ENCODE peak calls at places on chromosomes 5 and 9, in four cellular contexts. G is RWPE1, H is ovary, I is heart left ventricle. R is an unnamed sample.

GRCh38 chr9:70257991-70258691 is 637 bp upstream of the SMC5 start:
- DNase-seq in G (peak), H (peak), I (no peak), R (peak)

GRCh38 chr9:70561805-70562395 is 147.4 kb upstream of the KLF9 start:
- DNase-seq in G (no peak), H (no peak), I (no peak), R (no peak)

GRCh38 chr9:84397822-84398221 is 57.3 kb upstream of the SLC28A3 start:
- DNase-seq in G (peak), H (no peak), I (no peak), R (peak)

GRCh38 chr9:73151653-73152382 is at the start of gene ANXA1:
- DNase-seq in G (peak), H (no peak), I (no peak), R (peak)

GRCh38 chr5:74643160-74643562 is 2.6 kb upstream of the ENC1 start:
- DNase-seq in G (peak), H (no peak), I (peak), R (peak)

GRCh38 chr5:13328316-13328715 is 616.2 kb downstream of the DNAH5 start:
- DNase-seq in G (no peak), H (no peak), I (no peak), R (no peak)

GRCh38 chr5:177392765-177393164 is 7.7 kb downstream of the PFN3 start:
- DNase-seq in G (no peak), H (no peak), I (no peak), R (no peak)

GRCh38 chr9:81292056-81292805 is 397.1 kb downstream of the TLE1 start:
- DNase-seq in G (no peak), H (no peak), I (no peak), R (no peak)

GRCh38 chr5:135112008-135112670 is 78.1 kb upstream of the PITX1 start:
- DNase-seq in G (peak), H (no peak), I (no peak), R (no peak)

GRCh38 chr5:126508962-126509279 is 85.7 kb downstream of the GRAMD2B start:
- DNase-seq in G (no peak), H (no peak), I (no peak), R (no peak)

GRCh38 chr5:68272289-68272688 is 56.7 kb downstream of the PIK3R1 start:
- DNase-seq in G (no peak), H (no peak), I (no peak), R (no peak)

GRCh38 chr5:175821790-175822211 is 49.6 kb upstream of the CPLX2 start:
- DNase-seq in G (peak), H (no peak), I (no peak), R (peak)

GRCh38 chr5:178205010-178205748 is 846 bp downstream of the HNRNPAB start:
- DNase-seq in G (peak), H (peak), I (peak), R (peak)

GRCh38 chr5:38187532-38187931 is 70.8 kb upstream of the EGFLAM start:
- DNase-seq in G (no peak), H (no peak), I (no peak), R (no peak)

GRCh38 chr5:153496835-153497234 is 6.4 kb downstream of the GRIA1 start:
- DNase-seq in G (peak), H (no peak), I (no peak), R (peak)

GRCh38 chr5:175657593-175658271 is at the start of gene HRH2:
- DNase-seq in G (no peak), H (no peak), I (peak), R (no peak)

GRCh38 chr9:134268308-134268724 is 57.9 kb upstream of the RXRA start:
- DNase-seq in G (no peak), H (no peak), I (no peak), R (no peak)

GRCh38 chr5:123819818-123820217 is 307.8 kb downstream of the CSNK1G3 start:
- DNase-seq in G (no peak), H (no peak), I (no peak), R (peak)

GRCh38 chr5:170268884-170269283 is 28.7 kb downstream of the LCP2 start:
- DNase-seq in G (no peak), H (no peak), I (no peak), R (no peak)

GRCh38 chr5:21391506-21391905 is 1403.5 kb upstream of the CDH18 start:
- DNase-seq in G (no peak), H (no peak), I (no peak), R (no peak)

GRCh38 chr9:110580850-110581249 is 1.3 kb upstream of the SVEP1 start:
- DNase-seq in G (peak), H (no peak), I (no peak), R (no peak)

GRCh38 chr9:3585616-3586015 is 59.8 kb upstream of the RFX3 start:
- DNase-seq in G (no peak), H (no peak), I (no peak), R (no peak)

GRCh38 chr9:123422593-123422992 is 66.6 kb downstream of the CRB2 start:
- DNase-seq in G (no peak), H (no peak), I (no peak), R (no peak)

GRCh38 chr9:17401858-17402257 is 177.0 kb upstream of the SH3GL2 start:
- DNase-seq in G (no peak), H (no peak), I (no peak), R (no peak)

GRCh38 chr9:106104887-106105286 is 410.5 kb downstream of the TMEM38B start:
- DNase-seq in G (no peak), H (no peak), I (no peak), R (no peak)

GRCh38 chr5:121350493-121350892 is 501.2 kb upstream of the FTMT start:
- DNase-seq in G (peak), H (no peak), I (no peak), R (no peak)

GRCh38 chr9:89339807-89340206 is 21.5 kb downstream of the SECISBP2 start:
- DNase-seq in G (no peak), H (no peak), I (no peak), R (no peak)

DNA sequence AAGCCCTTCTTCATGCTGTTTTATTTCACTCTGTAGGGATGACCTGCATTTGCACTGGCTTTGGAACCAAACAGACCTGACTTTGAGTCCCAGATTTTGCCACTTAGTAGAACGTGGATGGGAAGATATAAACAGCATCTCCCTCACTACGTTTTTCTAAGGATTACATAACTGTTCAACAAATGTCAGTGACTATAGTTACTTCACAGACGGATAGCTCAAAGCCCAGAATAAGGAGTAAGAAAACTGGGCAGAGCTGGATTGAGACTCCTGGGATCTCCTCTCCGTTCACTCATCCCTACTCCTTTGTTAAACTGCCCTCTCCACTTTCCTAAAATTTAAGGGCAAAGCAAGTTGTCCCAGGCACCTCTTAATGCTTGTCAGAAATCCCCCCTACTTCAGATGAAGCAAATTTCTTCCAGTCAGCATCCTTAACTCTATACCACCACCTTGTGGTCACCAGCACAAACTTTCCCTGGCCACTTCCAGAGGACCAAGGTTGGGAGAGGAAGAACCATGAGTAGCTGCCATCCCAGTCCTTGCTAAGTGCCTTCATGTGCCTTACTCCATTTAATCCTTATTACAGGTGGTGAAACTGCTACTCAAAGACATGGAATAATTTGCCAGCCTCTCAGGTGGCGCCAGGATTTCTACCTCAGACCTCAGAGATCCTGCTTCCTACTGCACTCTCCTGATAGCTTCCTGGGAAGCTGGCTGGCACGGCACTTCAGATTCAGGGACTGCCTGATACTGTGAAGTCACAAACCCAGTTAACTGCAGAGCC is 38.4 kb downstream of the EGR1 start:
- DNase-seq in G (peak), H (no peak), I (no peak), R (peak)
- TF ChIP-seq CTCF in G (peak), H (no peak), I (peak), R (peak)

DNA sequence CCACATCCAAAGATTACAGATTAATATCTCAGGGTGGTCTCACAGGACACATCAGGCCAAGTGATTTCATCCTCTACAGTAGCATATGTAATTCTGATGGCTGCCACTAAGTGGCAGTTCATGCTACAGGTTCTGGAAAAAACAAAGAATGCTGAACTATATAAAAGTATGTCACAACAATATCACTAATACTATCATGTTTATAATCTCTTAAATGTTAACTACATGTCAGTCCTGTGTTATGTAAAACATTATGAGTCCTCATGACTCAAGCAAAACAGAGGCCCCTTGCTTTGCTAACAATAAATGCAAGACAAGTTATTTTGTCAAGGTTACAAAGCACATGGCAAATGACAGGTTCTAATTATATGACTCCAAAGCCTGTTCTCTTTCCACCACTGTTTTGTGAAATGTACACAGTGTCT is 233.2 kb downstream of the FBXL17 start:
- DNase-seq in G (peak), H (no peak), I (no peak), R (peak)
- TF ChIP-seq CTCF in G (peak), H (no peak), I (peak), R (peak)

GRCh38 chr5:6768590-6769230 is 55.5 kb downstream of the TENT4A start:
- DNase-seq in G (no peak), H (no peak), I (no peak), R (no peak)
- TF ChIP-seq CTCF in G (no peak), H (no peak), I (no peak), R (no peak)

DNA sequence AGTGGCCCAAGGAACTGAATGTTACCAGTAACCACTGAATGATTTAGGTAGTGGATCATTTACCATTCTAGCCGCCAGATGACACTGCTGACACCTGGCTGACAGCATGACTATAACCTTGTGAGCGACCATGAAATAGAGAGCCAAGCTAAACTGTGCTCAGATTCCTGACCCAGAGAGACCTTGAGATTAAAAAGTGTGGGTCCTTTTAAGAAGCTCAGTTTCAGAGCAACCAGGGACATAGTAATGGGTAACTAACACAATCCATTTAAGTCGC is 566.0 kb downstream of the EFNA5 start:
- DNase-seq in G (peak), H (no peak), I (peak), R (no peak)
- TF ChIP-seq CTCF in G (peak), H (no peak), I (peak), R (no peak)

DNA sequence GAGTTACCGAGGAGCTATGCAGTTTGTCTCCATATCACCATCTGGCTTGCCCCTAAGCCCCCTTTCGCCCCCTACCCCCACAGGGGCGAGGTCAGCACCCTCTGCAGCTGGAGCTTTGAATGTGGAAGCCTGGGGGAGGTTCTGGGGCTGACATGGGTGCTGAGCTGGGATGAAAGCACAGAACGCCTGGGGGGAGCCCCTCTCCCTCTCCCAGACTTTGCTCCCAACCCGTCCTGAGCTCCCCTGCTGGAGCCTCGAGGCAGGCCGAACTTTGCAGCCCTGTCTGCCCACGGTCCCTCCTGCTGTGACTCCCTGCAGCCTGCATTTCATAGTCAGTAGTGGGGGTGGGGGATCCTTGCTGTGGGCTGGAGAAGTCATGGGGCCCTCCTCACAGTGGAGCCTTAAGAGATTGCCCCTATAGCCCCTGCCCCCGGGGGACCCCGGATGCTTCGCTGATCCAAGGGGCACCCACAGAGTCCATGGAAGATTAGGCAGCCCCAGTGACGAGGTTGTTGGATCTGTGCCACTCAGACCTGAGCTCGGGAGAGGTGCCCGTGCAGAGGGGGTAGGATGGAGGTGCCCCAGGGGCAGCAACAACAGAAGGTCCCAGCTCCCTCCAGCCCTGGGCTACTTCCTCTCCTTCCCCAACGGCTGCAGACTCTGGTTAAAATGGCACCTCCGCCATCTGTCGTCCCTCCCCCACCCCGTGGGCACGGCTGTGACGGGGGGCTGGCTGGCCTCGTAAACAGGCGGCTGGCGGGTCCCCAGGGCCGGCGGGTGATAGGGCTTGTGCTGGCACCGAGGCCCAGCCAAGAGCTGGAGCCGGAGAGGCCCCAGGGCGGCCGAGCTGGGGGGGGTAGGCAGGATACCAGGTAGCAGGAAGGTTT is 162.0 kb downstream of the C9orf50 start:
- DNase-seq in G (no peak), H (peak), I (peak), R (no peak)
- TF ChIP-seq CTCF in G (no peak), H (no peak), I (no peak), R (no peak)

GRCh38 chr9:115882911-115883310 is 270.7 kb upstream of the PAPPA start:
- DNase-seq in G (no peak), H (no peak), I (no peak), R (peak)
- TF ChIP-seq CTCF in G (no peak), H (no peak), I (no peak), R (no peak)

GRCh38 chr5:103256178-103256577 is 2.4 kb upstream of the MACIR start:
- DNase-seq in G (no peak), H (no peak), I (no peak), R (no peak)
- TF ChIP-seq CTCF in G (no peak), H (no peak), I (peak), R (peak)

GRCh38 chr9:95047452-95048224 is 269.9 kb downstream of the FANCC start:
- DNase-seq in G (no peak), H (no peak), I (no peak), R (no peak)

GRCh38 chr9:95048225-95049087 is 269.1 kb downstream of the FANCC start:
- DNase-seq in G (peak), H (peak), I (peak), R (no peak)

GRCh38 chr9:95045751-95046150 is 271.8 kb downstream of the FANCC start:
- DNase-seq in G (peak), H (no peak), I (no peak), R (no peak)

GRCh38 chr9:95043826-95044225 is 273.7 kb downstream of the FANCC start:
- DNase-seq in G (no peak), H (no peak), I (no peak), R (no peak)

DNA sequence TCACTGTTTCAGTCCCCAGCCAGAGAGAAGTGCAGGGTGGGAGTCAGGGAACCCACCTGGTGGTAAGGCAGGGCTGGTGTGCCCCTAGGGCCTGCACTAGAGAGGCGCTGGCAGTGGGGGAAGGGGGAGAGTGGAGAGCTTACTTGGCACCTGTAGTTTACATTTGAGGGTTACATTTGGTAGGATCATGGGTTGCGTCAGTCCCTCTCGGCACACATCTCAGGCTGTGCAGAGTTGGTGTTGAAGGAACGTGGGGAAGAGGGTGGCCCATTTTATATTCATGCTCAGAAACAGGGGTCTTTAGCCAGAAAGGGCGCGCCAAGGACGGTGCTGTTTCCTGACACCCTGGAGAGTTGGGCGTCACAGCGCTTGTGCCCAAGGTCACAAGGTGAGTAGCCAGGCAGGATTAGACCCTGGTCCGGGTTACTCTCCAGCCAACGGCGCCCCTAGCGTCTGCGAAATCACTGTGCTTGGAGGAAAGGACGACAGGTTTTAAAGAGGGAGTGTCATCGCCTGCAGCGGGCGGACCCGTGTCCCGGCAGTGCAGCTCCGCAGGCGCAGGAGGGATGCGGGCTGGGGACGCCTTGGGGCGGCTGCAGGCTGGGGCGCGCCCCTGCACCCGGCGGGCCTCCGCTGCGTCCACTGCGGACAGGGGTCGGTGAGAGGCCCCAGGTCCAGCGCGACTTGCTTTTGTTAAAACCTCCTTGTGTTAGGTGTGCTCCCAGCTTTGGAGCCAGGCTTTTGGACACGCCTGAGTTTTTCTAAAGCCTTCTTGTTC is 272.6 kb downstream of the FANCC start:
- DNase-seq in G (peak), H (no peak), I (peak), R (no peak)
- TF ChIP-seq CTCF in G (peak), H (no peak), I (peak), R (no peak)

DNA sequence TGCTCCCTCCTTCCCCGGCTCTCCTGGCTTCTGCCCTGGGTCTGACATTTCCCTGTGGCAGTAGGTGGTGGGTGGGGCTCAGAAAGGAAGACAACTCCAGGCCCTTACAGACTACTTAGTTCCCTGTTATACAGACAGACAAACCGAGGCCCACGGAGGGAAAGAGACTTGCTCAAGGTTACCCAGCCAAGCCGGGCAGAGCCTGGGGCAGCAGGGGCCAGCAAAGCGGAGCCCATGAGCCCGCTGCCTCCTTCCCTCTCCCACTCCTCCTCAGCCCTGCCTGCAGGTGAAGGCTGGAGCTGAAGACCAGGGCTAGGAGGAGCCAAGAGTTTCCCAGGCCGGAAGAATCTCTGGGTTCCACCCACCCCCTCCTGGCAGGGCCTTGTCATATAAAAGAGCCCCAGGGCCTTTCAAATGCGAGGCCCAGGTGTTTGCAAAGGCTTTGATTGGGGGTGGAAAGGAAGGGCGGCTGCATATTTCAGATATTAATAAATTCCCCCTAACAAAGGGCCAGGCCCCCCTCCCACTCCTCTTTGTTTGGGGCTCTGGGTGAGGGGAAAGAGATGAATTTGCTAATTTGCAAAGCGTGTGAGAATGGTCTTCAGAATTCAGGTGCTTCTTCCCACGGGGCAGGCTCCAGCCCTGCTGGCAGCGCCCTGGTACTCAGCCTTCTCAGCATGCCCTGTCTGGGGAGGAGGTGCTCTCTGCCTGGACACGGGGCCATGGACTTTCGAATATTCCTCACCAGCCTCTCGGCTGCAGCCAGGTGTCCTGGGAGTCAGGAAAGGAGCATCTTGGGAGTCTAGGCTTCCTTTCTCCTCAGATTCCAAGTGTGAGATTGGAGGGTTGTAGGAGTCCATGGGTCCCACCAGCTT is 21.5 kb downstream of the SLC6A7 start:
- DNase-seq in G (peak), H (no peak), I (no peak), R (no peak)
- TF ChIP-seq CTCF in G (no peak), H (no peak), I (no peak), R (no peak)

DNA sequence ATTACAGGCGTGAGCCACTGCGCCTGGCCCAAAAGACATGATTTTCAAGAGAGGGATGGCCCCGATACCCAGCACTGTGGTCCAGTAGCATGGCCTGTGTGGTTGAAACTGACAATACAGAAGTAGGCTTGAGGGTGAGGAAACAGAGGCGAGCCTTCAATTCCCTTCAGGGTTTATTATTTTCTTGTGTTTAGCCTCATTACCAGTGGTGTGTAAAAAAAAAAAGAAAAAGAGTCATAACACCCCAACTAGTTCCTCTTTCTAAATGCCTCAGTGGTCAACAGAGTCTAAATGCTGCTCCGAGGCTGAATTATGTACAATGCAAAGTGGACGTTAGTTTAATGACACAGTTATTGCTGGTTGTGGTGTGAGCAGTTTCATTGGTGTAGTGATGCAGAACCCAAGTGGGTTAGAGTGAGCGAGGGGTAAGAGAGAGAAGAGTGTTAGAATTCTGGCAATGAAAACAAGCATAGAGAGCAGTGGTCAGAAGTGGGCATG is 58.8 kb downstream of the SNX30 start:
- DNase-seq in G (no peak), H (no peak), I (no peak), R (no peak)
- TF ChIP-seq CTCF in G (no peak), H (no peak), I (no peak), R (no peak)